ENCODE peak calls at places on chromosomes 3 and 15, in seven cellular contexts. G is transverse colon, K is HL-60, L is SK-N-SH, P is GM23338, M is prostate gland, U is Panc1. T is an unnamed sample.

GRCh38 chr3:196355668-196356067 is 17.5 kb upstream of the TM4SF19 start:
- DNase-seq in G (no peak), K (no peak), L (no peak), P (no peak), M (no peak), U (no peak), T (no peak)

GRCh38 chr15:49895337-49896223 is 223.5 kb downstream of the ATP8B4 start:
- DNase-seq in G (no peak), K (no peak), L (no peak), P (peak), M (no peak), U (no peak), T (no peak)

GRCh38 chr3:8371085-8371551 is 130.5 kb upstream of the LMCD1 start:
- DNase-seq in G (no peak), K (no peak), L (no peak), P (no peak), M (no peak), U (no peak), T (no peak)

GRCh38 chr15:51097553-51098330 is 3.0 kb upstream of the TNFAIP8L3 start:
- DNase-seq in G (no peak), K (peak), L (no peak), P (no peak), M (no peak), U (no peak), T (no peak)

GRCh38 chr3:190721330-190721729 is 141.2 kb downstream of the GMNC start:
- DNase-seq in G (no peak), K (no peak), L (no peak), P (no peak), M (no peak), U (no peak), T (no peak)

GRCh38 chr3:57080171-57080570 is 19.7 kb downstream of the SPATA12 start:
- DNase-seq in G (no peak), K (no peak), L (no peak), P (peak), M (no peak), U (no peak), T (no peak)

GRCh38 chr3:137845161-137845560 is 81.0 kb downstream of the SOX14 start:
- DNase-seq in G (no peak), K (no peak), L (no peak), P (peak), M (no peak), U (no peak), T (no peak)

GRCh38 chr15:76667943-76668715 is 237.0 kb downstream of the SCAPER start:
- DNase-seq in G (no peak), K (no peak), L (no peak), P (no peak), M (no peak), U (no peak), T (no peak)

GRCh38 chr15:39746714-39747276 is 35.8 kb downstream of the FSIP1 start:
- DNase-seq in G (no peak), K (no peak), L (no peak), P (no peak), M (no peak), U (no peak), T (no peak)

GRCh38 chr3:48664313-48664644 is 1.6 kb upstream of the CELSR3 start:
- DNase-seq in G (no peak), K (no peak), L (no peak), P (no peak), M (no peak), U (no peak), T (no peak)

GRCh38 chr15:40771242-40771641 is 1.5 kb downstream of the C15orf62 start:
- DNase-seq in G (no peak), K (no peak), L (no peak), P (no peak), M (no peak), U (no peak), T (no peak)

GRCh38 chr3:127043041-127043641 is 60.2 kb downstream of the PLXNA1 start:
- DNase-seq in G (no peak), K (no peak), L (no peak), P (peak), M (peak), U (no peak), T (no peak)

GRCh38 chr15:101434032-101434920 is 55.2 kb downstream of the PCSK6 start:
- DNase-seq in G (no peak), K (no peak), L (no peak), P (no peak), M (no peak), U (no peak), T (peak)

GRCh38 chr3:141680620-141681389 is 57.3 kb upstream of the RNF7 start:
- DNase-seq in G (no peak), K (no peak), L (peak), P (peak), M (no peak), U (no peak), T (no peak)

GRCh38 chr15:61173899-61174689 is 55.0 kb downstream of the RORA start:
- DNase-seq in G (no peak), K (no peak), L (peak), P (peak), M (no peak), U (no peak), T (no peak)

GRCh38 chr3:50587373-50587772 is 18.1 kb downstream of the HEMK1 start:
- DNase-seq in G (no peak), K (no peak), L (no peak), P (no peak), M (no peak), U (no peak), T (no peak)

GRCh38 chr15:70867911-70868467 is 14.0 kb upstream of the LARP6 start:
- DNase-seq in G (no peak), K (no peak), L (peak), P (no peak), M (no peak), U (no peak), T (no peak)

GRCh38 chr3:1576047-1576446 is 483.2 kb downstream of the CNTN6 start:
- DNase-seq in G (peak), K (no peak), L (no peak), P (no peak), M (no peak), U (no peak), T (no peak)

GRCh38 chr3:177337548-177338331 is 140.5 kb upstream of the TBL1XR1 start:
- DNase-seq in G (no peak), K (no peak), L (no peak), P (no peak), M (no peak), U (no peak), T (no peak)
- TF ChIP-seq POLR2AphosphoS5 in G (peak), K (no peak), L (no peak), P (no peak), M (no peak), U (no peak), T (peak)

GRCh38 chr15:28979208-28979891 is 93.6 kb downstream of the APBA2 start:
- DNase-seq in G (no peak), K (no peak), L (no peak), P (no peak), M (no peak), U (no peak), T (no peak)

GRCh38 chr15:28981351-28981720 is 95.6 kb downstream of the APBA2 start:
- DNase-seq in G (no peak), K (no peak), L (no peak), P (no peak), M (no peak), U (no peak), T (no peak)

GRCh38 chr15:28981921-28982320 is 96.1 kb downstream of the APBA2 start:
- DNase-seq in G (no peak), K (no peak), L (no peak), P (no peak), M (no peak), U (no peak), T (no peak)

GRCh38 chr15:28982886-28983285 is 97.1 kb downstream of the APBA2 start:
- DNase-seq in G (no peak), K (no peak), L (no peak), P (no peak), M (no peak), U (no peak), T (no peak)

GRCh38 chr15:28980709-28981350 is 95.1 kb downstream of the APBA2 start:
- DNase-seq in G (no peak), K (no peak), L (no peak), P (no peak), M (no peak), U (no peak), T (no peak)
- TF ChIP-seq CTCF in G (no peak), K (no peak), L (no peak), P (no peak), M (no peak), U (no peak), T (no peak)

DNA sequence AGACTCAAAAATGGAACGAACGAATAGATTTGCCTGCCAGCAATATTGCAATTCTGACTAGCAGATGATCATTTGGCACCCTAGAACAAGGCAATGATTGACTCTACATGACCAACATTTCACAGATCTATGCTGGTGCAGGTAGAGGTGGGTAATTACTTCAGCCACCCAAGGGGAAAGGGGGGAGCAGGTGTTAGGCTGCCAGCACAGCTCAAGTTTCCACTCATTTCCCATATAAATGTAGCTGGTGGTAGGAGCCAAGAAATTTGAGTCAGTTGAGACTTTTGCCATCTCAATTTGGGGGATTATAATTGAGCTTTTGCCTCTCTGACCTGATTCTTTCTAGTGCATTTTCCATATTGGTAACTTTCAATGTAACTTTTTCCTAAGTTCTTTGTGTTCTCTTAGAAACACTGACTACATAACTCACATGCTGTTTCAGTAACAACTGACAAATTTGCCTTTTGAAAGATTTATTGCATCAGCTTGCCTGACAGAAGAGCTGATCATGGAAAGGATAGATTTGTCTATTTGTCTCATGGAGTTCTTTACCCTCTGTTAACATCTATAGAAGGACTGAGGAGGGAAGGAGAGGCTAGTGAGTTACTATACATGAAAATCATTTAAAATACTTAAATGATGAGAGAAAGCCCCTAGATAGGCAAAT is 902.5 kb downstream of the ZPLD1 start:
- DNase-seq in G (no peak), K (no peak), L (no peak), P (peak), M (no peak), U (no peak), T (no peak)
- H3K4me3 ChIP-seq in G (no peak), K (no peak), L (no peak), P (no peak), M (no peak), U (no peak), T (no peak)

GRCh38 chr3:172129868-172130751 is 90.7 kb downstream of the FNDC3B start:
- DNase-seq in G (peak), K (peak), L (peak), P (no peak), M (peak), U (peak), T (peak)
- TF ChIP-seq POLR2AphosphoS5 in G (peak), K (peak), L (peak), P (no peak), M (peak), U (peak), T (peak)

DNA sequence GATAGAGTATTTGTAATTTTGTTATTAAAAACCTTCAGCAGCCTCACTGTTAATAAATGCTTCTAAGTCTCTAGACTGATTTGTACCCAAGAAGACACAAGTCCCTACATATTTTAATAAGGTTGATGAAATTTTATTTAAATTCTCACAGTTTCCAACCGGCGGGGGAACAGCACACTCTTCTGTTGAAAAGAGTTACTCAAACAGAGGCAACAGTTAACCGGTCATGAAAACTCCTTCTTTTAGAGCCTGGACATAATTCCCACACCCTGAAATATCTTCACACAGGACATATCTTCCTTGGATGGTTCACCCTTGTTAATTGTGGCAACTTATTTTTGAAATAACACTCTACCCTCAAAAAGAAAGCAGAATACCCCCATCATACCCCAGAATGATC is 278.8 kb downstream of the FOXP1 start:
- DNase-seq in G (peak), K (no peak), L (no peak), P (peak), M (peak), U (no peak), T (no peak)
- TF ChIP-seq CTCF in G (peak), K (no peak), L (peak), P (peak), M (no peak), U (no peak), T (no peak)